ENCODE peak calls at places on chromosome 1, in five cellular contexts. Q is fibroblast of lung; I is small intestine; N is uterus; T is CD8-positive, alpha-beta memory T cell. R is an unnamed sample. For H3K27me3 and H3K4me1, the result is how much of the 10 kb centered on the place peaks cover.

GRCh38 chr1:151562661-151563060 is 22.6 kb downstream of the TUFT1 start:
- DNase-seq in I (no peak), T (no peak), Q (no peak), N (no peak), R (no peak)

GRCh38 chr1:205304695-205305070 is 16.9 kb downstream of the NUAK2 start:
- DNase-seq in Q (no peak), N (no peak), T (no peak), I (no peak), R (no peak)

GRCh38 chr1:198655464-198656121 is 16.8 kb downstream of the PTPRC start:
- DNase-seq in T (no peak), I (no peak), Q (peak), N (no peak), R (no peak)

GRCh38 chr1:182143154-182143657 is 81.7 kb upstream of the ZNF648 start:
- DNase-seq in I (peak), T (peak), N (peak), Q (peak), R (peak)

GRCh38 chr1:169894424-169895145 is 889 bp upstream of the SCYL3 start:
- DNase-seq in Q (no peak), I (no peak), T (no peak), N (no peak), R (no peak)

GRCh38 chr1:154972517-154973343 is 1.8 kb upstream of the CKS1B start:
- DNase-seq in I (peak), T (peak), Q (peak), N (peak), R (peak)

GRCh38 chr1:184022651-184023050 is 14.9 kb downstream of the COLGALT2 start:
- DNase-seq in Q (no peak), T (no peak), N (peak), I (no peak), R (no peak)

GRCh38 chr1:29240986-29241385 is 4.7 kb downstream of the PTPRU start:
- DNase-seq in T (no peak), N (no peak), Q (no peak), I (no peak), R (no peak)

GRCh38 chr1:45569962-45570581 is 13.8 kb upstream of the NASP start:
- DNase-seq in T (peak), N (peak), Q (peak), I (peak), R (peak)

GRCh38 chr1:203158967-203159665 is 16.5 kb downstream of the MYBPH start:
- DNase-seq in N (no peak), Q (no peak), T (no peak), I (no peak), R (no peak)

GRCh38 chr1:1778827-1779675 is 781 bp upstream of the NADK start:
- DNase-seq in Q (no peak), N (no peak), I (peak), T (peak), R (peak)

GRCh38 chr1:242454262-242455051 is 70.0 kb downstream of the PLD5 start:
- DNase-seq in I (peak), N (no peak), Q (peak), T (no peak), R (no peak)

GRCh38 chr1:14504517-14504916 is 94.0 kb upstream of the KAZN start:
- DNase-seq in N (no peak), T (no peak), Q (no peak), I (no peak), R (no peak)

GRCh38 chr1:14507227-14507626 is 91.3 kb upstream of the KAZN start:
- DNase-seq in Q (no peak), T (no peak), I (no peak), N (no peak), R (no peak)

GRCh38 chr1:14511856-14512585 is 86.5 kb upstream of the KAZN start:
- DNase-seq in N (no peak), I (no peak), Q (peak), T (no peak), R (no peak)

GRCh38 chr1:14511281-14511680 is 87.2 kb upstream of the KAZN start:
- DNase-seq in I (no peak), N (no peak), T (no peak), Q (no peak), R (no peak)

GRCh38 chr1:14506471-14506870 is 92.0 kb upstream of the KAZN start:
- DNase-seq in T (no peak), N (no peak), Q (no peak), I (no peak), R (no peak)
- H3K27me3 ChIP-seq in T (under half), N (under half), Q (under half), I (under half), R (under half)

DNA sequence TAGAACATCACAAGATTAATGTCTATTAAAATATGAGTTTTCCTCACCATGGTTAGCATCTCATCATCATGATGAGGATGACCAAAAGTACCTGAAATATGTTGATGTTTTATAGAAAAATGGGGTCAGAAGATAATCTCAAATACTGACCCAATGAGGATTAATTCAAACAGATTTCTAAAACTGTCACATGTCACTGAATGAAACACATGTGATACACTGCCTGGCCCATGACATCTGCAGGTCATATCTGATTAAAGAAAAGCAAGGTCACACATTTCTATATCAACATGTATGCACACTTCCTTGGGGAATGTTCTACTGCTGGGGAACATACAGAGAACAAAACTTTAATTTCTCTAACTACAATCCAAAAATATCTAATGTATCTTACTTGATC is 470.6 kb upstream of the ADGRL2 start:
- DNase-seq in T (no peak), Q (no peak), I (no peak), N (no peak), R (no peak)
- H3K4me1 ChIP-seq in T (under half), Q (under half), I (under half), N (under half), R (under half)

GRCh38 chr1:229284887-229285286 is 14.0 kb downstream of the RAB4A start:
- DNase-seq in T (no peak), N (no peak), Q (no peak), I (peak), R (no peak)

GRCh38 chr1:229280037-229280828 is 9.3 kb downstream of the RAB4A start:
- DNase-seq in I (no peak), T (no peak), Q (no peak), N (no peak), R (no peak)

GRCh38 chr1:229280921-229281320 is 10.0 kb downstream of the RAB4A start:
- DNase-seq in I (no peak), Q (no peak), N (no peak), T (no peak), R (no peak)

GRCh38 chr1:229283183-229283611 is 12.3 kb downstream of the RAB4A start:
- DNase-seq in Q (no peak), N (no peak), I (no peak), T (no peak), R (no peak)

GRCh38 chr1:229282295-229282823 is 11.4 kb downstream of the RAB4A start:
- DNase-seq in I (no peak), T (no peak), N (no peak), Q (no peak), R (no peak)
- H3K27me3 ChIP-seq in I (under half), T (under half), N (under half), Q (under half), R (under half)

DNA sequence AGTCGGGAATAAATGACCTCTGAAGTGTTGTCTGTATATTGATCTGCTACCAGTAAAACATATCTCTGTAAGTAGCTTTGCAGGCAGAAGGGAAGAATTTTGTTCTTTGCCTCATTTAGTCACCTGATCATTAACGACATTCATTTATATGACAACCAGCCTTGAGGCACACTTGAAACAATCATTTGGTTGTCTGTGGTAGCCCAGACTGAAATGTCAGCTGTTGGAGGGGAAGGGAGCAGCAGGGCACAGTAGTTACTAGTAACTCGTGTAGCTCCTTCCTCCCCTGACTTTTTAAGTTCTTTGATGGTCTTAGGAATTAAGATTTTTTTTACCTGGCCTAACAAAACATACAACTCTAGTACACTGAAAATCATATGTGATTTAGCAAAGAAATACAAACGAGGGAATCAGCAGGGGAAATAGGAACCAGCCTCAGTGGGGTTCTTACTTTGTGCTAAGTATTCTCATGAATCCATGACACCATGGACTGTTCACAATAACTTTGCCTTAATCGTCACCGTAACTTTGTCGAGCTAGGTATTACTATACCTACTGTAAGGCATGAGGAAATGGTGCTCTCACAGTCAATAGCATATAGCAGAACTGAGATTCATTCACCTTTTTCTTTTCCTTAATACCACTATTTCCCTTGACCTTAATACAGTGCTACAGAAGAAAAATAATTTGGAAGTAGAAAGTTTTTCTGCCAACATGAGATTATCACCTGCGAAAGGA is 6.4 kb downstream of the IL12RB2 start:
- DNase-seq in I (no peak), T (no peak), Q (no peak), N (no peak), R (no peak)
- H3K4me1 ChIP-seq in I (under half), T (under half), Q (under half), N (under half), R (under half)

DNA sequence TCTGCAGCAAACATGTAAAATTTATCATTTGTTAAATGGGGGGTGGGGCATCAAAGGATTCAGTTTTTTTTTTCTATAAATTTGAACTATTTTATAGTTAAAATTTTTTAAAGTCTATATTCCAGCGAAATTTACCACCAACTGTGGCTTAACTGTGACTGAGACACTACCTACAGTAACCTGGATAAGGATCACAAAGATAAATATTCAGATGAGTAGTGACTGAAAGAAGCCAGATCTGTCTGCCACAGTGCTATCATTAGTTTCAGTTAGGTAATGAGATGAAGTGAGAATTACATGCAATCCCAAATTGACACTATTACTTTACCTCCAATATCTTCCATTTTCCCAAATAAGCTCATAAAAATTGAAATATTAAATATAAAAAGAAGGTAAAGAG is 5.4 kb downstream of the SPATA6 start:
- DNase-seq in N (no peak), T (no peak), I (no peak), Q (no peak), R (no peak)
- H3K27me3 ChIP-seq in N (under half), T (under half), I (under half), Q (under half), R (under half)

GRCh38 chr1:167084739-167085138 is 5.4 kb downstream of the GPA33 start:
- DNase-seq in Q (no peak), T (no peak), I (no peak), N (no peak), R (no peak)
- H3K4me1 ChIP-seq in Q (under half), T (under half), I (under half), N (under half), R (under half)

GRCh38 chr1:30682396-30683275 is 40.7 kb downstream of the MATN1 start:
- DNase-seq in T (no peak), Q (no peak), I (peak), N (peak), R (no peak)
- H3K27me3 ChIP-seq in T (under half), Q (under half), I (under half), N (under half), R (under half)

DNA sequence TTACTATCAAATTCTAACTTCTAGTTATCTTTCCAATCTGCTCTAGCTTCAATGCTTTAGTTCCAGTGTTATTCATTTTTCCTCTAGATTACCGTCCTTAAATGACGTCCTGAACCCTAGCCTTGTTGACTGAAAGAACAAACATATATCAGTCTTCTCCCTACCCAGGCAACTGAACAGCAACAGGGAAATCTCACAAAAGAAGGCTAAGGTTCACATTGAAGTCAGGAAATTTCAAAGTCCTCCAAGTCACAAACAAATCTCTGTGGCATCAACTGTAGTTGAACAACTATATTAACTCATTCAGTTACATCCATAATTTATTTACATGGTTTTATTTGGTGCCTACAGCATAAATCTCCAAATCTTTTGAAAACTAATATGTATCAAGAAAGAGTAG is 19.5 kb downstream of the FOXJ3 start:
- DNase-seq in Q (no peak), N (no peak), T (no peak), I (peak), R (no peak)
- H3K4me1 ChIP-seq in Q (under half), N (under half), T (half or more), I (under half), R (half or more)

DNA sequence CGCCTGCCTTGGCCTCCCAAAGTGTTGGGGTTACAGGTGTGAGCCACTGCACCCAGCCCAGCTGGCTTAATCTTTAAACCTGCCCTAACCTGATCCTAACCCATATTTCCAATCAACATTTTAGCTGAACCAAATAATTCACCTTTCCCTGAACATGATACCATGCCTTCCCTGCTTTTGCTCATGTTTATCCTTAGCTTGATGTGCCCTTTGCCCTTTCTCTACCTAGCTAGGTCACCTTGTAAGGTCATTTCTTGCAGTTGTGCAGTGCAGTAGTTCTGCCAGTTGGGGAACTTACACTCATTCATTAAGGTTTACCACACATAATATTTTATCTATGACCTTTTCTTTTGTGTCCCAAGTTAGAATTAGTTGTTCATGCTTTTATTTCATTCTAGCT is 5.3 kb downstream of the UAP1 start:
- DNase-seq in N (no peak), T (no peak), I (no peak), Q (no peak), R (no peak)
- H3K27me3 ChIP-seq in N (under half), T (under half), I (under half), Q (under half), R (under half)

GRCh38 chr1:230487773-230488428 is 61.8 kb upstream of the PGBD5 start:
- DNase-seq in Q (no peak), I (no peak), N (no peak), T (no peak), R (no peak)

GRCh38 chr1:230493264-230493663 is 67.1 kb upstream of the PGBD5 start:
- DNase-seq in T (no peak), Q (no peak), I (no peak), N (no peak), R (no peak)

GRCh38 chr1:230494514-230494913 is 68.4 kb upstream of the PGBD5 start:
- DNase-seq in N (no peak), Q (no peak), I (no peak), T (no peak), R (no peak)

GRCh38 chr1:230494026-230494425 is 67.9 kb upstream of the PGBD5 start:
- DNase-seq in N (no peak), I (no peak), T (no peak), Q (no peak), R (no peak)

GRCh38 chr1:230490436-230490835 is 64.3 kb upstream of the PGBD5 start:
- DNase-seq in N (no peak), T (no peak), Q (no peak), I (no peak), R (no peak)
- H3K4me1 ChIP-seq in N (under half), T (under half), Q (under half), I (under half), R (under half)

R was measured in psoas muscle.